ENCODE peak calls at places on chromosomes 7 and 10, in five cellular contexts. One of them, this sample, is unnamed.

GRCh38 chr10:17064435-17064834 is 65.2 kb downstream of the CUBN start:
- DNase-seq in NCI-H446: no peak
- DNase-seq in prostate gland: no peak
- DNase-seq in brain microvascular endothelial cell: no peak
- DNase-seq in fibroblast of mammary gland: peak; percentile 41
- DNase-seq in this sample: no peak

GRCh38 chr7:152335900-152336571 is 99.8 kb downstream of the KMT2C start:
- DNase-seq in NCI-H446: no peak
- DNase-seq in prostate gland: no peak
- DNase-seq in brain microvascular endothelial cell: no peak
- DNase-seq in fibroblast of mammary gland: peak; percentile 13
- DNase-seq in this sample: no peak

GRCh38 chr7:24722386-24723177 is 34.7 kb downstream of the GSDME start:
- DNase-seq in NCI-H446: peak; percentile 45
- DNase-seq in prostate gland: no peak
- DNase-seq in brain microvascular endothelial cell: peak; percentile 24
- DNase-seq in fibroblast of mammary gland: peak; percentile 24
- DNase-seq in this sample: peak; percentile 42

GRCh38 chr7:82360591-82361386 is 82.8 kb downstream of the CACNA2D1 start:
- DNase-seq in NCI-H446: peak; percentile 2
- DNase-seq in prostate gland: no peak
- DNase-seq in brain microvascular endothelial cell: no peak
- DNase-seq in fibroblast of mammary gland: no peak
- DNase-seq in this sample: no peak

GRCh38 chr7:32501522-32501921 is 6.2 kb downstream of the AVL9 start:
- DNase-seq in NCI-H446: no peak
- DNase-seq in prostate gland: no peak
- DNase-seq in brain microvascular endothelial cell: no peak
- DNase-seq in fibroblast of mammary gland: peak; percentile 68
- DNase-seq in this sample: no peak

GRCh38 chr10:122113161-122113944 is 124.4 kb downstream of the TACC2 start:
- DNase-seq in NCI-H446: peak; percentile 24
- DNase-seq in prostate gland: peak; percentile 83
- DNase-seq in brain microvascular endothelial cell: peak; percentile 52
- DNase-seq in fibroblast of mammary gland: peak; percentile 68
- DNase-seq in this sample: peak; percentile 73

GRCh38 chr7:94335586-94335985 is 59.1 kb upstream of the COL1A2 start:
- DNase-seq in NCI-H446: no peak
- DNase-seq in prostate gland: no peak
- DNase-seq in brain microvascular endothelial cell: no peak
- DNase-seq in fibroblast of mammary gland: no peak
- DNase-seq in this sample: peak; percentile 79

GRCh38 chr10:72694476-72695369 is 2.8 kb downstream of the MCU start:
- DNase-seq in NCI-H446: peak; percentile 14
- DNase-seq in prostate gland: peak; percentile 19
- DNase-seq in brain microvascular endothelial cell: no peak
- DNase-seq in fibroblast of mammary gland: peak; percentile 64
- DNase-seq in this sample: peak; percentile 37

GRCh38 chr7:40827217-40828085 is 692.6 kb downstream of the SUGCT start:
- DNase-seq in NCI-H446: no peak
- DNase-seq in prostate gland: no peak
- DNase-seq in brain microvascular endothelial cell: peak; percentile 18
- DNase-seq in fibroblast of mammary gland: peak; percentile 54
- DNase-seq in this sample: no peak

GRCh38 chr7:150388709-150389531 is 9.8 kb downstream of the ZNF775 start:
- DNase-seq in NCI-H446: peak; percentile 87
- DNase-seq in prostate gland: peak; percentile 81
- DNase-seq in brain microvascular endothelial cell: no peak
- DNase-seq in fibroblast of mammary gland: peak; percentile 34
- DNase-seq in this sample: peak; percentile 96

GRCh38 chr10:129963831-129964501 is at the start of gene EBF3:
- DNase-seq in NCI-H446: peak; percentile 86
- DNase-seq in prostate gland: peak; percentile 44
- DNase-seq in brain microvascular endothelial cell: peak; percentile 18
- DNase-seq in fibroblast of mammary gland: peak; percentile 65
- DNase-seq in this sample: peak; percentile 83

GRCh38 chr7:30702200-30702599 is 19.9 kb upstream of the CRHR2 start:
- DNase-seq in NCI-H446: no peak
- DNase-seq in prostate gland: no peak
- DNase-seq in brain microvascular endothelial cell: no peak
- DNase-seq in fibroblast of mammary gland: peak; percentile 16
- DNase-seq in this sample: peak; percentile 41

GRCh38 chr7:81934596-81935301 is 164.9 kb upstream of the HGF start:
- DNase-seq in NCI-H446: no peak
- DNase-seq in prostate gland: no peak
- DNase-seq in brain microvascular endothelial cell: no peak
- DNase-seq in fibroblast of mammary gland: no peak
- DNase-seq in this sample: no peak

GRCh38 chr10:19811517-19811916 is 4.7 kb upstream of the PLXDC2 start:
- DNase-seq in NCI-H446: peak; percentile 33
- DNase-seq in prostate gland: no peak
- DNase-seq in brain microvascular endothelial cell: peak; percentile 41
- DNase-seq in fibroblast of mammary gland: peak; percentile 55
- DNase-seq in this sample: peak; percentile 9

GRCh38 chr10:69278446-69278963 is at the start of gene HK1:
- DNase-seq in NCI-H446: no peak
- DNase-seq in prostate gland: no peak
- DNase-seq in brain microvascular endothelial cell: peak; percentile 45
- DNase-seq in fibroblast of mammary gland: peak; percentile 14
- DNase-seq in this sample: no peak

GRCh38 chr7:34445653-34446052 is 212.4 kb upstream of the NPSR1 start:
- DNase-seq in NCI-H446: no peak
- DNase-seq in prostate gland: no peak
- DNase-seq in brain microvascular endothelial cell: peak; percentile 14
- DNase-seq in fibroblast of mammary gland: no peak
- DNase-seq in this sample: no peak

GRCh38 chr7:93921607-93922446 is at the start of gene GNG11:
- DNase-seq in NCI-H446: peak; percentile 43
- DNase-seq in prostate gland: peak; percentile 55
- DNase-seq in brain microvascular endothelial cell: peak; percentile 61
- DNase-seq in fibroblast of mammary gland: peak; percentile 86
- DNase-seq in this sample: peak; percentile 71

GRCh38 chr7:139799586-139799985 is 21.8 kb upstream of the HIPK2 start:
- DNase-seq in NCI-H446: no peak
- DNase-seq in prostate gland: no peak
- DNase-seq in brain microvascular endothelial cell: no peak
- DNase-seq in fibroblast of mammary gland: no peak
- DNase-seq in this sample: no peak

GRCh38 chr7:99839560-99840011 is 11.8 kb downstream of the CYP3A43 start:
- DNase-seq in NCI-H446: no peak
- DNase-seq in prostate gland: peak; percentile 82
- DNase-seq in brain microvascular endothelial cell: no peak
- DNase-seq in fibroblast of mammary gland: no peak
- DNase-seq in this sample: no peak

GRCh38 chr10:16105082-16105481 is 244.8 kb upstream of the MINDY3 start:
- DNase-seq in NCI-H446: no peak
- DNase-seq in prostate gland: no peak
- DNase-seq in brain microvascular endothelial cell: no peak
- DNase-seq in fibroblast of mammary gland: peak; percentile 0
- DNase-seq in this sample: no peak

GRCh38 chr10:100996678-100997363 is 2.8 kb upstream of the LZTS2 start:
- DNase-seq in NCI-H446: no peak
- DNase-seq in prostate gland: no peak
- DNase-seq in brain microvascular endothelial cell: no peak
- DNase-seq in fibroblast of mammary gland: no peak
- DNase-seq in this sample: peak; percentile 70

GRCh38 chr7:128410092-128410665 is 397 bp upstream of the IMPDH1 start:
- DNase-seq in NCI-H446: peak; percentile 42
- DNase-seq in prostate gland: peak; percentile 48
- DNase-seq in brain microvascular endothelial cell: peak; percentile 78
- DNase-seq in fibroblast of mammary gland: peak; percentile 82
- DNase-seq in this sample: peak; percentile 85

GRCh38 chr10:95814011-95814727 is 58.2 kb downstream of the ENTPD1 start:
- DNase-seq in NCI-H446: no peak
- DNase-seq in prostate gland: no peak
- DNase-seq in brain microvascular endothelial cell: peak; percentile 92
- DNase-seq in fibroblast of mammary gland: peak; percentile 75
- DNase-seq in this sample: no peak

GRCh38 chr10:124213471-124213870 is 120.1 kb upstream of the CHST15 start:
- DNase-seq in NCI-H446: no peak
- DNase-seq in prostate gland: no peak
- DNase-seq in brain microvascular endothelial cell: no peak
- DNase-seq in fibroblast of mammary gland: no peak
- DNase-seq in this sample: no peak

GRCh38 chr7:66970310-66970709 is 25.1 kb downstream of the SBDS start:
- DNase-seq in NCI-H446: no peak
- DNase-seq in prostate gland: no peak
- DNase-seq in brain microvascular endothelial cell: no peak
- DNase-seq in fibroblast of mammary gland: peak; percentile 10
- DNase-seq in this sample: no peak

GRCh38 chr10:7409045-7409731 is 1.6 kb downstream of the SFMBT2 start:
- DNase-seq in NCI-H446: no peak
- DNase-seq in prostate gland: peak; percentile 58
- DNase-seq in brain microvascular endothelial cell: no peak
- DNase-seq in fibroblast of mammary gland: peak; percentile 16
- DNase-seq in this sample: no peak

GRCh38 chr10:24349379-24350110 is 140.6 kb downstream of the KIAA1217 start:
- DNase-seq in NCI-H446: no peak
- DNase-seq in prostate gland: no peak
- DNase-seq in brain microvascular endothelial cell: no peak
- DNase-seq in fibroblast of mammary gland: peak; percentile 83
- DNase-seq in this sample: no peak

GRCh38 chr7:94205529-94205928 is 189.2 kb upstream of the COL1A2 start:
- DNase-seq in NCI-H446: no peak
- DNase-seq in prostate gland: no peak
- DNase-seq in brain microvascular endothelial cell: no peak
- DNase-seq in fibroblast of mammary gland: peak; percentile 38
- DNase-seq in this sample: peak; percentile 13

This sample was measured in NCI-H82.